ENCODE peak calls at places on chromosomes 5 and 9, in four cellular contexts. G is iris pigment epithelial cell, D is heart right ventricle, X is NCI-H2227 treated with DMSO at 0.1 percent for 48 hours. E is an unnamed sample.

GRCh38 chr5:179191506-179192184 is 131.5 kb downstream of the ZNF354C start:
- DNase-seq in X (no peak), G (no peak), D (no peak), E (no peak)

GRCh38 chr9:86275962-86276361 is 6.4 kb downstream of the ISCA1 start:
- DNase-seq in X (no peak), G (peak; percentile 28), D (no peak), E (no peak)

GRCh38 chr5:108749130-108749861 is 1.6 kb downstream of the FER start:
- DNase-seq in G (peak; percentile 19), X (peak; percentile 70), D (no peak), E (peak; percentile 30)

GRCh38 chr5:163888366-163888765 is 382.9 kb downstream of the MAT2B start:
- DNase-seq in G (peak; percentile 81), X (no peak), D (no peak), E (peak; percentile 83)

GRCh38 chr9:81687521-81688261 is 1.7 kb downstream of the TLE1 start:
- DNase-seq in D (peak; percentile 51), X (no peak), G (peak; percentile 45), E (no peak)

GRCh38 chr5:757931-758697 is 26.4 kb downstream of the ZDHHC11B start:
- DNase-seq in X (no peak), D (peak; percentile 90), G (no peak), E (no peak)

GRCh38 chr5:138408023-138408422 is 30.8 kb upstream of the REEP2 start:
- DNase-seq in D (no peak), G (peak; percentile 7), X (peak; percentile 31), E (no peak)

GRCh38 chr5:134851307-134851923 is 5.6 kb downstream of the C5orf24 start:
- DNase-seq in X (peak; percentile 17), D (no peak), G (peak; percentile 64), E (peak; percentile 35)

GRCh38 chr9:137281345-137282116 is 4.0 kb downstream of the TOR4A start:
- DNase-seq in D (no peak), X (no peak), G (no peak), E (no peak)

GRCh38 chr5:172173771-172174170 is 14.3 kb downstream of the STK10 start:
- DNase-seq in X (no peak), D (no peak), G (peak; percentile 91), E (peak; percentile 93)

E was measured in fibroblast of lung.